ENCODE peak calls at places on chromosomes 13 and 19, in seven cellular contexts. T is uterus, F is heart right ventricle, U is thoracic aorta, S is cardiac muscle cell, O is IMR-90, J is tibial nerve. E is an unnamed sample.

GRCh38 chr13:111115841-111116500 is 861 bp downstream of the ARHGEF7 start:
- DNase-seq in T (peak; percentile 72), F (peak; percentile 78), U (no peak), S (peak; percentile 48), O (peak; percentile 87), J (peak; percentile 59), E (peak; percentile 86)

GRCh38 chr19:48635966-48636858 is 967 bp downstream of the DBP start:
- DNase-seq in T (peak; percentile 66), F (peak; percentile 69), U (no peak), S (peak; percentile 36), O (no peak), J (no peak), E (no peak)

GRCh38 chr19:19686580-19686979 is 17.9 kb downstream of the ZNF101 start:
- DNase-seq in T (no peak), F (no peak), U (no peak), S (no peak), O (no peak), J (no peak), E (no peak)

GRCh38 chr19:43476606-43477005 is 11.2 kb upstream of the LYPD3 start:
- DNase-seq in T (no peak), F (no peak), U (no peak), S (no peak), O (peak; percentile 94), J (no peak), E (no peak)

GRCh38 chr13:67554296-67554695 is 324.2 kb upstream of the PCDH9 start:
- DNase-seq in T (no peak), F (no peak), U (no peak), S (no peak), O (peak; percentile 51), J (no peak), E (no peak)

GRCh38 chr19:752652-753517 is 2.0 kb downstream of the MISP start:
- DNase-seq in T (peak; percentile 65), F (no peak), U (no peak), S (no peak), O (peak; percentile 90), J (peak; percentile 57), E (peak; percentile 84)

GRCh38 chr19:35013820-35014754 is 14.0 kb downstream of the GRAMD1A start:
- DNase-seq in T (no peak), F (no peak), U (no peak), S (no peak), O (no peak), J (no peak), E (no peak)

GRCh38 chr13:105817011-105817410 is 718.5 kb downstream of the EFNB2 start:
- DNase-seq in T (no peak), F (no peak), U (no peak), S (no peak), O (no peak), J (no peak), E (no peak)

GRCh38 chr19:1171755-1172352 is 2.2 kb downstream of the SBNO2 start:
- DNase-seq in T (no peak), F (no peak), U (no peak), S (no peak), O (no peak), J (no peak), E (no peak)

GRCh38 chr19:45790942-45791341 is 1.7 kb downstream of the DMWD start:
- DNase-seq in T (no peak), F (peak; percentile 27), U (no peak), S (no peak), O (no peak), J (no peak), E (no peak)

GRCh38 chr13:95530178-95530577 is 22.3 kb upstream of the CLDN10 start:
- DNase-seq in T (no peak), F (no peak), U (no peak), S (no peak), O (peak; percentile 5), J (no peak), E (peak; percentile 29)

GRCh38 chr19:1045247-1045603 is 5.3 kb downstream of the ABCA7 start:
- DNase-seq in T (no peak), F (no peak), U (no peak), S (no peak), O (no peak), J (no peak), E (no peak)

GRCh38 chr19:4456843-4457653 is 546 bp downstream of the UBXN6 start:
- DNase-seq in T (peak; percentile 53), F (peak; percentile 49), U (no peak), S (peak; percentile 82), O (peak; percentile 56), J (no peak), E (peak; percentile 22)

GRCh38 chr13:62209539-62209938 is 793.9 kb upstream of the PCDH20 start:
- DNase-seq in T (no peak), F (no peak), U (no peak), S (no peak), O (no peak), J (no peak), E (no peak)

GRCh38 chr19:47020132-47020805 is 632 bp downstream of the NPAS1 start:
- DNase-seq in T (no peak), F (no peak), U (no peak), S (peak; percentile 40), O (no peak), J (no peak), E (no peak)

GRCh38 chr13:111654531-111654930 is 334.1 kb downstream of the TEX29 start:
- DNase-seq in T (no peak), F (no peak), U (no peak), S (no peak), O (no peak), J (no peak), E (no peak)

GRCh38 chr13:72890546-72890945 is 108.6 kb downstream of the PIBF1 start:
- DNase-seq in T (no peak), F (no peak), U (no peak), S (no peak), O (no peak), J (no peak), E (no peak)

GRCh38 chr13:66635526-66635925 is 594.6 kb downstream of the PCDH9 start:
- DNase-seq in T (no peak), F (no peak), U (no peak), S (no peak), O (peak; percentile 93), J (no peak), E (peak; percentile 54)

GRCh38 chr13:107099661-107100060 is 531.7 kb upstream of the ARGLU1 start:
- DNase-seq in T (no peak), F (no peak), U (no peak), S (no peak), O (peak; percentile 93), J (no peak), E (peak; percentile 78)

GRCh38 chr19:12733369-12733896 is 1.1 kb downstream of the TRIR start:
- DNase-seq in T (no peak), F (no peak), U (no peak), S (no peak), O (peak; percentile 45), J (no peak), E (no peak)

GRCh38 chr13:99580500-99581268 is 79.4 kb downstream of the TM9SF2 start:
- DNase-seq in T (no peak), F (no peak), U (no peak), S (no peak), O (no peak), J (no peak), E (no peak)

GRCh38 chr13:80654638-80655249 is 313.8 kb upstream of the SPRY2 start:
- DNase-seq in T (no peak), F (no peak), U (no peak), S (no peak), O (no peak), J (no peak), E (no peak)

GRCh38 chr19:2719910-2720776 is 1.0 kb downstream of the DIRAS1 start:
- DNase-seq in T (no peak), F (peak; percentile 60), U (no peak), S (no peak), O (peak; percentile 40), J (no peak), E (peak; percentile 5)

GRCh38 chr13:25881946-25882574 is 169.8 kb downstream of the SHISA2 start:
- DNase-seq in T (no peak), F (no peak), U (no peak), S (no peak), O (no peak), J (no peak), E (peak; percentile 29)

GRCh38 chr19:2578911-2579677 is 103.2 kb downstream of the GADD45B start:
- DNase-seq in T (peak; percentile 86), F (peak; percentile 89), U (peak; percentile 70), S (peak; percentile 89), O (peak; percentile 89), J (peak; percentile 88), E (peak; percentile 90)

GRCh38 chr13:49183672-49184315 is 36.3 kb upstream of the MLNR start:
- DNase-seq in T (no peak), F (no peak), U (no peak), S (no peak), O (peak; percentile 17), J (no peak), E (no peak)
- H3K27ac ChIP-seq in T (no peak overlapping the region), F (no peak overlapping the region), U (no peak overlapping the region), S (peak overlapping the region; percentile 77), O (no peak overlapping the region), J (no peak overlapping the region), E (no peak overlapping the region)

DNA sequence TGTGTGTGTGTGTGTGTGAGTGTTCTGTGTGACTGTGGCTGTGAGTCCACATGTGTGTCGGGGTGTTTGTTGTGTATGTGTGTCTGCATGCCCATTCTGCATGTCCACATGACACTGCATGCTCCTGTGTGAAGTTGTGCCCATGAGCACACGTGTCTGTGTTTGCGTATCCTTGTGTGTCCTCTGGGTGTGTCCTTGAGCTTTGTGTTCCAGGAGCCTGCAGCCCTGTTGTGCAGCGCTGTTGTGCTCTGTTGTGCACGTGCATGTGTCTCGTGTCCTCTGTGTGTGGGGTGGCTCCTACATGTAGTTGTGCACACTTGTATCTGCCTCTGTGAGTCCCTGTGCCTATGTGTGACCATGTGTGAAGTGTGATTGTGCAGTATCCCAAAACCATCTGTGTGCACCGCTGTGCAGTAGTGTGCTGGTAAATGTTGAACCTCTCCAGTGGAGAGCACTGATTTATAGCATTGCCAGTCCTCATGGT is 2.2 kb upstream of the ARHGEF18 start:
- DNase-seq in T (no peak), F (no peak), U (no peak), S (no peak), O (no peak), J (no peak), E (no peak)
- H3K4me3 ChIP-seq in T (no peak overlapping the region), F (no peak overlapping the region), U (no peak overlapping the region), S (no peak overlapping the region), O (no peak overlapping the region), J (no peak overlapping the region), E (no peak overlapping the region)

DNA sequence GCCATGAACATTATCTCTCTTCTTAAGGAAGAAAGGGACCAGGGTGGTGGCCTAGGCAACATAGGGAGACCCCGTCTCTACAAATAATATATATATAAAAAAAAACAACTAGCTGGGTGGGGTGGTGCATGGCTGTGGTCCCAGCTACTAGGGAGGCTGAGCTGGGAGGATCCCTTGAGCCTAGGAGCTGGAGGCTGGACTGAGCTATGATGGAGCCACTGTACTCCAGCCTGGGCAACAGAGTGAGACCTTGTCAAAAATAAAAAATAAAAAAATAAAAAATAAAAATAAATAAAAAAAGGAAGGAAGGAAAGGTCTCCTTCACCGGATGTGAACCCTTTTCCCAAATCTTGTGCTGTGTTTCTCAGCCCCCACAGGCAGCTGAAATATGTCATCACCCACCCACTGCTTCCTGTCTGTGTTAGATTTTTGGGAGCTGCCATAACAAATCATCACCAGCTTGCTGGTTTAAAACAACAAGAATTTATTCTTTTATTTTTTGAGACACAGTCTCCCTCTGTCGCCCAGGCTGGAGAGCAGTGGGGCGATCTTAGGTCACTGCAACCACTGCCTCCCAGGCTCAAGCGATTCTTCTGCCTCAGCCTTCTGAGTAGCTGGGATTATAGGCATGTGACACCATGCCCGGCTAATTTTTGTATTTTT is 9.5 kb upstream of the TSPAN16 start:
- DNase-seq in T (no peak), F (peak; percentile 79), U (no peak), S (no peak), O (peak; percentile 58), J (no peak), E (peak; percentile 39)
- TF ChIP-seq CTCF in T (peak; percentile 31), F (peak; percentile 54), U (peak; percentile 15), S (peak; percentile 37), O (no peak), J (peak; percentile 8), E (peak; percentile 38)

GRCh38 chr13:44757671-44758070 is 181.5 kb upstream of the TSC22D1 start:
- DNase-seq in T (no peak), F (no peak), U (no peak), S (no peak), O (no peak), J (no peak), E (no peak)
- H3K27ac ChIP-seq in T (no peak overlapping the region), F (no peak overlapping the region), U (no peak overlapping the region), S (no peak overlapping the region), O (no peak overlapping the region), J (no peak overlapping the region), E (peak overlapping the region; percentile 92)

E was measured in brain microvascular endothelial cell.